ENCODE peak calls at places on chromosomes 13 and 19, in seven cellular contexts. B, V, K, I, Y, A and P are unnamed samples.

GRCh38 chr19:38932425-38933179 is 1.9 kb downstream of the MRPS12 start:
- DNase-seq in Y (peak), B (no peak), I (no peak), V (no peak), K (no peak), A (no peak), P (no peak)

GRCh38 chr13:84910423-84910822 is 888.8 kb downstream of the SLITRK6 start:
- DNase-seq in A (no peak), K (no peak), V (no peak), I (no peak), Y (no peak), B (no peak), P (no peak)

GRCh38 chr19:14006766-14007562 is 844 bp upstream of the RFX1 start:
- DNase-seq in I (no peak), K (no peak), A (no peak), V (no peak), Y (no peak), B (peak), P (no peak)

GRCh38 chr13:74052402-74052928 is 81.7 kb downstream of the KLF12 start:
- DNase-seq in B (no peak), Y (no peak), I (no peak), V (no peak), K (no peak), A (peak), P (no peak)

GRCh38 chr13:111204438-111205177 is 89.5 kb downstream of the ARHGEF7 start:
- DNase-seq in V (peak), I (no peak), Y (peak), A (peak), K (no peak), B (peak), P (no peak)

GRCh38 chr13:75279834-75280369 is 202.1 kb downstream of the TBC1D4 start:
- DNase-seq in A (no peak), Y (no peak), K (no peak), B (no peak), V (no peak), I (no peak), P (no peak)

GRCh38 chr19:41521860-41522555 is 54.0 kb upstream of the CEACAM21 start:
- DNase-seq in A (no peak), K (no peak), Y (no peak), V (no peak), I (no peak), B (no peak), P (no peak)

GRCh38 chr19:14005381-14006084 is 587 bp downstream of the RFX1 start:
- DNase-seq in A (peak), I (peak), V (peak), K (peak), Y (peak), B (peak), P (no peak)

GRCh38 chr13:112870737-112871287 is 98.2 kb upstream of the MCF2L start:
- DNase-seq in B (no peak), A (no peak), V (no peak), I (no peak), Y (no peak), K (no peak), P (no peak)

GRCh38 chr13:83221813-83222241 is 660.4 kb downstream of the SLITRK1 start:
- DNase-seq in Y (no peak), K (no peak), B (no peak), I (no peak), V (no peak), A (no peak), P (no peak)

DNA sequence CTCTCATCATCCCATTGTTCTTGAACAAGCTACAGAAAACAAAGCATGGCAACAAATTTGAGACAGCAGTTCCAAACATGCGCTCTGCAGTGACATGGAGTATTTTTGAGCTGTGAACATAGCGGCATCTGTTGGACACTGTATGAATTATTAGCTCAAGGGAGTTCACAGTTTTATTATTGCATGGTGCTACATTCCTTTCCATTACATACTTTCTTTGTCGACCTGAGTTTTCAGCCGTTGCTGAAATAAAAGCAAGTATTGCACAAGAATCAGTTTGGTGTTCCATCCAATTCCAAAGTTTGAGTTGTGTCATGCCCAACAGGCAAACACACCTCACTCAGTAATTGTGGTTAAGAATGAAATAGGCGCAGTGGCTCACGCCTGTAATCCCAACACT is 30.1 kb upstream of the METTL21C start:
- DNase-seq in A (no peak), B (no peak), Y (peak), I (no peak), V (no peak), K (no peak), P (peak)
- H3K27ac ChIP-seq in A (no peak), B (no peak), Y (no peak), I (no peak), V (no peak), K (no peak), P (no peak)

DNA sequence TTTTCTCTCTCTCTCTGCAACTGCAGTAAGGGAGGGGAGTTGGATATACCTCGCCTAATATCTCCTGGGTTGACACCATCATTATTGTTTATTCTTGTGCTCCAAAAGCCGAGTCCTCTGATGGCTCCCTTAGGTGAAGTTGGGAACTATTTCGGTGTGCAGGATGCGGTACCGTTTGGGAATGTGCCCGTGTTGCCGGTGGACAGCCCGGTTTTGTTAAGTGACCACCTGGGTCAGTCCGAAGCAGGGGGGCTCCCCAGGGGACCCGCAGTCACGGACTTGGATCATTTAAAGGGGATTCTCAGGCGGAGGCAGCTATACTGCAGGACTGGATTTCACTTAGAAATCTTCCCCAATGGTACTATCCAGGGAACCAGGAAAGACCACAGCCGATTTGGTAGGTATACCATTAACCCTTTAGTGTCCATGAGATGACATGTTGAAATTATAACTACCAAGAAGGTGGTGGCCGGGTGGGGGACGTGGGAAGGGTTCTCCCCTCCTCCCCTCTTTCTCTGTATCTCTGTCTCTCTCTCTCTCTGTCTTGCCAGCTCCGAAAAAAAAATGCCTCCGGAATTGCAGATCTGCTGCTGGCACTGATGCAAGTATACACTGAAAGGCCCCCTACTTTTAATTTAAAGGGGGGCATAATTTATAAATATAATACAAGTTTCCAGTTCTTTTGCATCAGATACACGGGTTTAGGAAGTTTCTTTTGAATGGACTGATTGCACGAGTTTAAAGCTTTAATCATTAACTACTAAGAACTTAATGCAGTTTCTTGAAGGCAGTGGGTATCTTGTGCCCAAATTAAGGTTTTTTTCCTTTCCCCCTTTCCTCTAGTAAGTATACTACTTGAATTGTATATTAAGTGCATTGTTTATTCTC is 1.2 kb downstream of the FGF9 start:
- DNase-seq in A (no peak), V (no peak), I (no peak), B (no peak), K (no peak), Y (no peak), P (no peak)
- H3K27ac ChIP-seq in A (no peak), V (no peak), I (peak), B (peak), K (no peak), Y (no peak), P (no peak)

GRCh38 chr19:49157445-49158224 is at the start of gene TRPM4:
- DNase-seq in B (peak), V (peak), Y (peak), I (peak), K (no peak), A (peak), P (no peak)
- H3K27ac ChIP-seq in B (peak), V (peak), Y (peak), I (peak), K (no peak), A (peak), P (peak)

DNA sequence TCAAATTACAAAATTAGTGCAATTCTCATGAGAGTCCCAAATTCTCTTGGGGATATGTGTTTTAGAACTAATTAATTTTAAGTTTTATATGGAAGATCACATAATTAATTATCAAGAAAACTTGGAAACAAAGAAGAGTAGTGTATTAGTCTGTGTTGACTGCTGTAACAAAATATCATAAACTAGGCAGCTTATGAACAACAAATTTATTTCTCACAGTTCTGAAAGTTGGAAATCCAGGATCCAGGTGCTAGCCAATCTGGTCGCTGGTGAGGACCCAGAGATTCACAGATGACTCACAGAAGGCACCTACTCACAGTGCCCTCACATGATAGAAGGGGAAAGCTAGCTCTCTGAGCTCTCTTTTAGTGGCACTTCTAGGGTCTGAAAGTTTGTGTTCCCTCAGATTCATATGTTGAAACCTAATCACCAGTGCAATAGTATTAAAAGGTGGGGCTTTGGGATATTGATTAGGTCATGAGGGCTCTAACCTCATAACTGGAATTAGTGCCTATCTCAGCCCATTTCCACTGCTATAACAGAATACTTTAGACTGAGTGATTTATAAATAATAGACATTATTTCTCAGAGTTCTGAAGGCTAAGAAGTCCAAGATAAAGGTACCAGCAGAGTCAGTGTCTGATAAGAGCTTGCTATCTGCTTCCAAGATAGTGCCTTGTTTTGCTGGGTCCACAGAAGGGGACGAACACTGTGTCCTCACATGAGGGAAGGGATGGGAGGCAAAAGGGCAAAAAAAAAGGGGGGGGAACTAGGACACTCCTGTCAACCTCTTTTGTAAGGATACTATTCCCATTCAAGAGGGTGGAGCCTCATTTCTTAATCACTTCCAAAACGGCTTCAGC is 1.5 kb upstream of the ARGLU1 start:
- DNase-seq in K (no peak), A (no peak), I (no peak), B (no peak), V (no peak), Y (no peak), P (no peak)
- H3K27ac ChIP-seq in K (no peak), A (peak), I (no peak), B (peak), V (peak), Y (no peak), P (no peak)

DNA sequence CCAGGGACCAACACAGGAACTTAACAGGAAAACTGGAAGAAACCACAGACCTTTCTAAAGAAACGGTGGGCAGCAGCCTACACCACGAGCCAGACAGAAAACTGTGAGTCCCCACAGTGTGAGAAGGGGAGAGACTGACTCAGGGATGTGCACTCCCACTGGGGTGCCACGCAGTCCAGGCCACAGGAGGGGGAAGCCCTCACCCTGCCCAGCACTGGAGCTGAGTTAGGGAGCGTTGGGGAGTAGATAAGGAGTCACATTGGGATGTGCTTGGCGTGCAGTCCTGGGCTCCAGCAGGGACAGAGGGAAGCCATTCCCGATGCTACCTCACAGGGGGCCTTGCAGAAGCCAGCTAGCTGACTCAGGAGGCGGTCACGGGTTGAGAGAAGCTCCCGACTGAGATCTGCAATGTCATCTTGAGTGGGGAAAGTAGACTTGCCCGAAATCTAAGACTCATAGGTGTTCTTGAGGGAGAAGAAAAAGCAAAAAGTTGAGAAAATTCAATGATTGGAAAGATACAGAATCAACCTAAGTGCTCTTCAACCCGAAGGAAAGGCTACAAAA is 17.3 kb downstream of the SIGLEC8 start:
- DNase-seq in A (no peak), Y (no peak), I (no peak), K (no peak), V (no peak), B (no peak), P (no peak)
- H3K27ac ChIP-seq in A (no peak), Y (no peak), I (peak), K (no peak), V (no peak), B (no peak), P (peak)

DNA sequence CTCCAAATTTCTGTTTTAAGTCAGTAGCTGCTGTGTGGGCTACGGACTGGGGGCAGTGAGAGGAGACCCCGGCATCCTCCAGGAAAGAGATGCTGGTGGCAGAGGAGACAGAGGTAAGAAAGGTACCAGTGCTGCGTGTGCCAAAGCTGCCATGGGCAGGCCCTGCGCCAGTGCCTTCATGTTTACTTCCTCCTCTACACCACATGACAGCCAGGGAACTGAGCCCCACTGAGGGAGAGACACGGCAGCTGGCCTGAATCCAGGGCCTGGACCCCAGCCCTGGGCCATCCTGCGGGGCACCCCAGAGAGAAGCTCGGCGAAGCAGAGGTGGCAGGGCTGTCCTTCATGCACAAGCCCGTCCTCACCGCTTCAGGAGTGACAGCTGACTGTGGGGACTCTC is 22.7 kb upstream of the CCNP start:
- DNase-seq in K (no peak), Y (no peak), B (no peak), I (no peak), V (no peak), A (no peak), P (peak)
- H3K27ac ChIP-seq in K (no peak), Y (no peak), B (no peak), I (no peak), V (no peak), A (no peak), P (peak)